ENCODE peak calls at places on chromosomes 12 and 14, in six cellular contexts. S is OCI-LY7, V is astrocyte of the spinal cord, X is A549, O is tibial nerve, A is astrocyte. Z is an unnamed sample.

GRCh38 chr12:95083471-95083870 is 10.1 kb upstream of the NR2C1 start:
- DNase-seq in O (no peak), A (peak), S (no peak), V (no peak), X (no peak), Z (no peak)

GRCh38 chr14:104130974-104131651 is 7.3 kb upstream of the KIF26A start:
- DNase-seq in X (peak), V (no peak), S (peak), O (no peak), A (no peak), Z (no peak)

GRCh38 chr12:79402626-79403025 is 288.1 kb downstream of the PAWR start:
- DNase-seq in O (no peak), X (no peak), S (no peak), A (peak), V (peak), Z (peak)

GRCh38 chr12:30719060-30719459 is 23.4 kb upstream of the IPO8 start:
- DNase-seq in X (no peak), O (no peak), S (no peak), V (peak), A (peak), Z (peak)

GRCh38 chr12:5537771-5538170 is 105.9 kb downstream of the NTF3 start:
- DNase-seq in X (no peak), O (no peak), V (no peak), S (no peak), A (no peak), Z (no peak)

GRCh38 chr12:94587266-94588241 is 62.8 kb downstream of the TMCC3 start:
- DNase-seq in S (no peak), O (no peak), A (no peak), X (no peak), V (no peak), Z (no peak)

GRCh38 chr14:85131523-85131922 is 398.4 kb upstream of the FLRT2 start:
- DNase-seq in V (no peak), S (peak), X (no peak), O (no peak), A (no peak), Z (no peak)

GRCh38 chr12:93379432-93380308 is 1.9 kb downstream of the NUDT4 start:
- DNase-seq in X (no peak), S (no peak), V (peak), O (no peak), A (no peak), Z (no peak)

GRCh38 chr12:97075583-97076268 is 168.7 kb downstream of the NEDD1 start:
- DNase-seq in V (peak), X (no peak), A (peak), S (no peak), O (no peak), Z (no peak)

GRCh38 chr12:108696111-108696995 is 35.0 kb downstream of the CORO1C start:
- DNase-seq in V (peak), S (no peak), A (peak), O (no peak), X (no peak), Z (peak)

GRCh38 chr12:119668315-119668651 is 350 bp downstream of the PRKAB1 start:
- DNase-seq in S (peak), V (no peak), A (peak), O (no peak), X (no peak), Z (no peak)

GRCh38 chr14:32941668-32942065 is 3.0 kb downstream of the NPAS3 start:
- DNase-seq in A (no peak), X (no peak), O (no peak), S (no peak), V (no peak), Z (no peak)

GRCh38 chr12:53071591-53072551 is 7.3 kb downstream of the SPRYD3 start:
- DNase-seq in X (no peak), A (peak), V (no peak), O (peak), S (no peak), Z (no peak)

GRCh38 chr12:108828774-108829173 is 28.6 kb downstream of the SSH1 start:
- DNase-seq in A (peak), V (peak), X (no peak), O (no peak), S (no peak), Z (peak)

GRCh38 chr12:130870442-130871285 is 1.2 kb upstream of the RAN start:
- DNase-seq in O (peak), V (peak), A (peak), X (peak), S (peak), Z (peak)

GRCh38 chr14:105105158-105105557 is 39.9 kb upstream of the GPR132 start:
- DNase-seq in V (no peak), O (no peak), S (no peak), X (no peak), A (no peak), Z (no peak)

GRCh38 chr12:111033281-111034147 is 113.1 kb upstream of the MYL2 start:
- DNase-seq in O (no peak), X (no peak), A (no peak), S (no peak), V (no peak), Z (no peak)
- TF ChIP-seq CTCF in O (no peak), X (peak), A (no peak), S (peak), V (peak), Z (peak)

DNA sequence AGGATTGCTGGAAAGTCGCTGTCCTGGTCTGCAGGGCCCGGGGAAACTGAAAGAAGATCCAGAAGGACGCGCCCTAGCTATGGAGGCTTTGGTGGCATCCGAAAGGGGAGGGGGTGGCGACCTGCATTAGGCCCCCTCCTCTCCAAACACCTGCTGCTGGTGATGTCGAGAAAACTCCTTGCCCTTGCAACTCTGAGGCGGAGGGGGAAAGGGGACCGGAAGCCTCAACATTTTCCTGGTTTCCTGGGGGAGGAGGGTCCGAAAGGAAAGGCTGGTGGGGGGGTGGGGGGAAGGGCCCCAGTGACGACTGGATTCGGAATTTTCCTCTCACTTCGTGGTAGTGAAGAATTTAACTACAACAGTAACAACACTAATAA is 421.1 kb downstream of the VRK1 start:
- DNase-seq in S (no peak), X (no peak), V (no peak), A (no peak), O (no peak), Z (no peak)
- H3K4me3 ChIP-seq in S (no peak), X (peak), V (peak), A (peak), O (peak), Z (no peak)

GRCh38 chr14:96403409-96403808 is 11.5 kb downstream of the AK7 start:
- DNase-seq in V (no peak), X (no peak), O (no peak), A (no peak), S (no peak), Z (no peak)
- TF ChIP-seq CTCF in V (no peak), X (no peak), O (no peak), A (no peak), S (no peak), Z (no peak)

DNA sequence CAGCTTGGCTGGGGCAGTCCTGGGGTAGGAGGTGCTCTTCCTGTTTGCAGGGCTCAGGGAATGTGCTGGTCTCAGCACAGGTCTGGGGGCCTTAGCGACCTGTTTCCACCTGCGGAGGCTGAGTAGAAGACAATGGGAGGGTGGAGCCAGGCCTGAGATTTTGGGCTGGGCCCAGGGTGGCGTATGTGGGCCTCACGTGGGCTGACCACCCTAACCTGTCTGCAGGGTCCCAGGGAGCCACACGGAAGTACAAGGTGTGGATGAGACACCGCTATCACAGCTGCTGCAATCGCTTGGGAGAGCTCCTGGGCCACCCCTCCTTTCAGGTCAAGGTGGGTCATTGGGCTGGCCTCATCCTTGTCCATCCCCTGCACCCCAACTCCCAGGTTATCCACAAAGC is 1.1 kb downstream of the NOC4L start:
- DNase-seq in O (peak), V (no peak), X (no peak), S (no peak), A (no peak), Z (no peak)
- H3K4me3 ChIP-seq in O (peak), V (peak), X (peak), S (peak), A (peak), Z (peak)

DNA sequence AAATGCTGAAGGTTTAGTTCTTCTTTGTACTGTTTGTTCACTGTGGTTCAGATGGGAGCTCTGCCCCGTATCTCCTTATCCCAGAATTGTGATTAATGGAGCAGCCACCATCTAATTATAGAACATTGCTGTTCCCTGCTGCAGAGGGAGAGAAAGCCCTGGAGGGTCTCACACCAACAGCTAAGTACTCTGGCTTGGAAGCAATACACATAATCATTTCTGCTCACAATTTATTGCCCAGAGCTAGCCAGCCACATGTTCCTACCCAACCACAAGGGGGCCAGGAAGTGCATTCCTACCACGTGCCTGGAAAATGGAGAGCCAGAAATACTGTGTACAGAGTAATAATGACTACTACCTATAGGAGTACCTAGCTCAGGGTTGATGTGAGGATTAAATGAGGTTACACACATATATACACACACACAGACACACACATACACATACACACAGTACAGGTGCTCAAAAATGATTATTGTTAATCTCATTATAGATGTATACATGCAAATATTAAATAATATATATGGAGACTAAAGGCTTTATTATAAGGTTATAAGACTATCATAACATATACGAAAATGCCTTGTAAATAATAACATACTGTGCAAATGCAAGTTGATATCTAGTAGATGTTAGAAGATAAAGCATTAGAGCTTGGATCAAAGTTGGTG is 22.3 kb downstream of the MSRB3 start:
- DNase-seq in X (peak), S (peak), O (no peak), V (no peak), A (no peak), Z (peak)
- TF ChIP-seq CTCF in X (no peak), S (peak), O (peak), V (peak), A (peak), Z (peak)